ENCODE peak calls at places on chromosomes 13 and 19, in nine cellular contexts. T is heart left ventricle, K is cardiac muscle cell, M is IMR-90, G is left lung, Z is body of pancreas, S is A673, C is lung, V is H1. D is an unnamed sample. For H3K4me1, the result is how much of the 10 kb centered on the place peaks cover.

GRCh38 chr19:51815038-51815437 is 20.1 kb downstream of the FPR3 start:
- DNase-seq in G (no peak), T (no peak), K (no peak), Z (no peak), V (no peak), C (no peak), M (no peak), S (no peak), D (no peak)

GRCh38 chr13:44436589-44437337 is 63.1 kb downstream of the SERP2 start:
- DNase-seq in T (peak), K (peak), G (peak), S (peak), V (peak), M (peak), C (peak), Z (peak), D (peak)

GRCh38 chr13:85771856-85772255 is 27.4 kb downstream of the SLITRK6 start:
- DNase-seq in Z (no peak), T (no peak), K (no peak), C (no peak), V (no peak), M (peak), G (no peak), S (peak), D (no peak)

GRCh38 chr13:98466634-98467236 is 110.2 kb downstream of the STK24 start:
- DNase-seq in V (no peak), Z (peak), G (no peak), S (peak), C (no peak), T (no peak), K (peak), M (peak), D (no peak)

GRCh38 chr13:74325106-74325505 is 190.9 kb upstream of the KLF12 start:
- DNase-seq in T (peak), K (peak), Z (peak), V (no peak), C (no peak), S (peak), G (no peak), M (peak), D (no peak)

GRCh38 chr13:28136916-28137315 is 1.4 kb upstream of the PAN3 start:
- DNase-seq in T (no peak), Z (no peak), K (no peak), V (no peak), G (no peak), M (no peak), C (no peak), S (no peak), D (no peak)

GRCh38 chr13:98584668-98585397 is 7.9 kb upstream of the STK24 start:
- DNase-seq in K (no peak), C (no peak), V (no peak), G (no peak), M (no peak), S (peak), T (no peak), Z (no peak), D (no peak)

GRCh38 chr13:27559714-27560113 is 60.6 kb downstream of the LNX2 start:
- DNase-seq in M (no peak), V (no peak), G (no peak), S (no peak), C (no peak), Z (no peak), T (no peak), K (no peak), D (no peak)

GRCh38 chr13:23599083-23599925 is 29.1 kb downstream of the TNFRSF19 start:
- DNase-seq in K (no peak), M (no peak), C (no peak), T (no peak), G (no peak), S (no peak), Z (no peak), V (peak), D (no peak)

GRCh38 chr13:53041968-53042485 is 13.4 kb downstream of the OLFM4 start:
- DNase-seq in K (no peak), G (no peak), S (no peak), T (no peak), C (no peak), M (no peak), Z (no peak), V (no peak), D (no peak)

GRCh38 chr19:35549174-35549788 is 3.9 kb downstream of the TMEM147 start:
- DNase-seq in V (no peak), S (peak), M (peak), G (no peak), K (peak), Z (peak), C (peak), T (peak), D (no peak)

GRCh38 chr19:54654447-54655321 is 8.1 kb upstream of the LILRB4 start:
- DNase-seq in T (no peak), S (peak), K (no peak), M (no peak), C (no peak), V (no peak), Z (no peak), G (no peak), D (no peak)

GRCh38 chr13:19622189-19622588 is 11.3 kb upstream of the MPHOSPH8 start:
- DNase-seq in M (no peak), K (no peak), V (no peak), S (no peak), G (no peak), C (no peak), T (no peak), Z (no peak), D (no peak)

GRCh38 chr19:39171479-39172465 is 25.0 kb upstream of the NCCRP1 start:
- DNase-seq in M (no peak), Z (no peak), K (no peak), S (no peak), C (no peak), T (no peak), V (no peak), G (no peak), D (no peak)

GRCh38 chr13:79258489-79258888 is 147.6 kb downstream of the RBM26 start:
- DNase-seq in Z (no peak), V (no peak), G (no peak), S (no peak), T (no peak), C (no peak), K (no peak), M (no peak), D (no peak)

GRCh38 chr13:35086667-35087066 is 144.6 kb downstream of the NBEA start:
- DNase-seq in M (no peak), K (no peak), T (no peak), C (no peak), G (no peak), Z (no peak), S (no peak), V (no peak), D (no peak)

GRCh38 chr13:50512602-50513527 is 330.6 kb downstream of the DLEU7 start:
- DNase-seq in M (peak), K (peak), G (peak), V (no peak), T (peak), S (no peak), Z (peak), C (peak), D (peak)

GRCh38 chr19:6767357-6768235 is at the start of gene SH2D3A:
- DNase-seq in T (peak), G (peak), C (peak), Z (peak), V (peak), S (peak), K (peak), M (peak), D (peak)

GRCh38 chr13:33696530-33696929 is 121.4 kb upstream of the RFC3 start:
- DNase-seq in Z (no peak), V (no peak), G (no peak), T (no peak), K (no peak), C (no peak), M (no peak), S (no peak), D (no peak)

GRCh38 chr13:26230703-26231102 is 8.6 kb upstream of the RNF6 start:
- DNase-seq in M (no peak), Z (no peak), V (no peak), C (no peak), S (no peak), G (no peak), T (no peak), K (peak), D (no peak)

GRCh38 chr19:44746946-44747738 is 1.4 kb upstream of the BCL3 start:
- DNase-seq in G (peak), K (peak), C (peak), S (peak), Z (peak), V (no peak), T (peak), M (peak), D (peak)

GRCh38 chr13:108755084-108755483 is 125.7 kb downstream of the MYO16 start:
- DNase-seq in G (no peak), V (no peak), T (no peak), K (no peak), M (no peak), C (no peak), Z (no peak), S (peak), D (no peak)

GRCh38 chr13:91904005-91904404 is 505.6 kb downstream of the GPC5 start:
- DNase-seq in G (no peak), S (no peak), T (no peak), V (no peak), K (no peak), Z (no peak), C (no peak), M (no peak), D (no peak)

GRCh38 chr13:67070306-67070705 is 159.8 kb downstream of the PCDH9 start:
- DNase-seq in Z (no peak), T (no peak), K (peak), V (no peak), G (no peak), C (no peak), M (no peak), S (no peak), D (no peak)

GRCh38 chr13:65943711-65944110 is 1286.4 kb downstream of the PCDH9 start:
- DNase-seq in S (no peak), Z (no peak), M (no peak), T (no peak), G (no peak), K (no peak), C (no peak), V (no peak), D (no peak)

GRCh38 chr19:31338069-31338767 is 11.0 kb downstream of the TSHZ3 start:
- DNase-seq in T (peak), C (no peak), G (no peak), V (no peak), K (peak), Z (peak), M (peak), S (peak), D (no peak)

GRCh38 chr13:73809561-73809960 is 324.6 kb downstream of the KLF12 start:
- DNase-seq in M (peak), C (no peak), V (no peak), T (no peak), S (peak), Z (no peak), K (no peak), G (no peak), D (no peak)

GRCh38 chr19:45250832-45251451 is at the start of gene MARK4:
- DNase-seq in K (peak), V (no peak), M (peak), Z (peak), S (peak), C (peak), T (peak), G (peak), D (peak)

GRCh38 chr13:27920677-27921420 is 1.0 kb downstream of the PDX1 start:
- DNase-seq in M (peak), V (no peak), T (no peak), G (no peak), S (no peak), C (no peak), Z (peak), K (peak), D (no peak)

GRCh38 chr19:52221831-52222375 is 32.1 kb downstream of the PPP2R1A start:
- DNase-seq in K (no peak), C (no peak), S (no peak), G (no peak), M (peak), Z (no peak), T (peak), V (no peak), D (no peak)

GRCh38 chr19:46674416-46675178 is 13.6 kb upstream of the DACT3 start:
- DNase-seq in G (no peak), M (peak), C (no peak), K (peak), S (peak), Z (no peak), V (no peak), T (no peak), D (no peak)

GRCh38 chr13:28685892-28686291 is 27.0 kb downstream of the POMP start:
- DNase-seq in T (no peak), Z (no peak), K (no peak), M (no peak), S (no peak), V (no peak), C (no peak), G (no peak), D (no peak)

GRCh38 chr13:37313383-37313782 is 207.9 kb upstream of the CSNK1A1L start:
- DNase-seq in M (peak), V (no peak), C (no peak), G (no peak), Z (no peak), T (no peak), K (no peak), S (no peak), D (no peak)

GRCh38 chr13:39913339-39913738 is 257.9 kb downstream of the COG6 start:
- DNase-seq in S (no peak), K (no peak), Z (no peak), G (no peak), T (no peak), M (no peak), V (no peak), C (no peak), D (no peak)

DNA sequence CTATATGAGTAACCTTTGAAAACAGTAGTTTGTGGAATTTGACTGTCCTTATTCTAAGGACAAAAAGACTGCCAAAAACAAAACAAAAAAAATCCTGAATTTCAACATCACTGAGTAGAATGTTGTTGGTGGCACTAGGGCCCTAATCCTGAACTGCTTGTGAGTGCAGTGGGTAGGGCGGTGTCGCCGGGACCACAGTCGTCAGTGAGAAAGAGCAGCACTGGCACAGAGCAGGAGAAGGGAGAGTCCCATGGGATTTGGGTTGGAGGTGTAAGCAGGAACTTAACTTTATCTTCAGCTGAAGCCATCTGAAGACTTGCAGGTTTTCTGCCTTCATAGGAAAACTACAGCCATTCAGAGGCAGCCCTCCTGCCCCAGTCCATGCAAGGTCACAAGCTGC is 5.6 kb downstream of the PCID2 start:
- DNase-seq in G (no peak), C (no peak), M (no peak), Z (no peak), S (no peak), K (no peak), T (no peak), V (no peak), D (no peak)
- H3K4me1 ChIP-seq in G (under half), C (under half), M (under half), Z (under half), S (under half), K (under half), T (under half), V (under half), D (under half)

GRCh38 chr19:2061936-2062729 is 11.1 kb upstream of the MKNK2 start:
- DNase-seq in Z (peak), M (no peak), S (no peak), V (no peak), K (no peak), C (no peak), G (no peak), T (no peak), D (no peak)

GRCh38 chr19:2064395-2064787 is 13.3 kb upstream of the MKNK2 start:
- DNase-seq in V (no peak), C (no peak), K (no peak), M (no peak), S (no peak), G (no peak), Z (no peak), T (no peak), D (no peak)

GRCh38 chr19:2062770-2063169 is 11.7 kb upstream of the MKNK2 start:
- DNase-seq in G (no peak), K (no peak), C (no peak), Z (no peak), M (no peak), T (no peak), V (no peak), S (no peak), D (no peak)

GRCh38 chr19:2063824-2064223 is 12.8 kb upstream of the MKNK2 start:
- DNase-seq in T (no peak), Z (no peak), S (no peak), C (no peak), K (no peak), G (no peak), V (no peak), M (no peak), D (no peak)

GRCh38 chr19:2064788-2065524 is 13.9 kb upstream of the MKNK2 start:
- DNase-seq in M (no peak), G (no peak), S (no peak), Z (peak), T (no peak), K (no peak), C (no peak), V (no peak), D (no peak)
- H3K27ac ChIP-seq in M (no peak), G (peak), S (no peak), Z (peak), T (peak), K (peak), C (peak), V (no peak), D (no peak)

GRCh38 chr19:9528757-9529336 is 9.6 kb downstream of the ZNF426 start:
- DNase-seq in G (no peak), T (no peak), C (no peak), K (no peak), S (no peak), V (no peak), Z (no peak), M (peak), D (no peak)
- H3K4me3 ChIP-seq in G (no peak), T (no peak), C (no peak), K (no peak), S (no peak), V (no peak), Z (no peak), M (no peak), D (peak)

GRCh38 chr19:7995756-7996155 is 9.7 kb downstream of the ELAVL1 start:
- DNase-seq in M (no peak), Z (no peak), K (no peak), C (no peak), V (no peak), S (no peak), G (no peak), T (no peak), D (no peak)
- H3K4me1 ChIP-seq in M (under half), Z (under half), K (under half), C (under half), V (under half), S (under half), G (under half), T (under half), D (under half)

GRCh38 chr13:30802953-30803478 is 67.7 kb downstream of the ALOX5AP start:
- DNase-seq in K (peak), Z (peak), M (peak), C (peak), S (peak), G (peak), V (peak), T (peak), D (peak)

GRCh38 chr13:30802501-30802900 is 67.2 kb downstream of the ALOX5AP start:
- DNase-seq in Z (no peak), K (no peak), M (no peak), C (no peak), V (no peak), G (no peak), S (no peak), T (no peak), D (no peak)

GRCh38 chr13:30797847-30798246 is 62.5 kb downstream of the ALOX5AP start:
- DNase-seq in C (no peak), M (no peak), G (no peak), V (no peak), S (no peak), Z (no peak), T (no peak), K (no peak), D (no peak)

GRCh38 chr13:30798776-30799625 is 63.7 kb downstream of the ALOX5AP start:
- DNase-seq in S (peak), M (peak), G (no peak), Z (no peak), C (no peak), V (no peak), K (no peak), T (no peak), D (no peak)

GRCh38 chr13:30800107-30800506 is 64.8 kb downstream of the ALOX5AP start:
- DNase-seq in C (no peak), V (no peak), S (peak), K (no peak), M (no peak), T (no peak), Z (no peak), G (no peak), D (no peak)
- H3K27ac ChIP-seq in C (no peak), V (no peak), S (peak), K (no peak), M (no peak), T (no peak), Z (no peak), G (no peak), D (no peak)

GRCh38 chr19:16217671-16218464 is 20.2 kb downstream of the AP1M1 start:
- DNase-seq in S (no peak), Z (no peak), G (no peak), K (no peak), M (no peak), V (no peak), T (no peak), C (no peak), D (no peak)

GRCh38 chr19:16222806-16223205 is 25.1 kb downstream of the AP1M1 start:
- DNase-seq in K (no peak), M (peak), G (no peak), S (no peak), V (no peak), C (no peak), T (no peak), Z (no peak), D (no peak)

GRCh38 chr19:16213076-16213475 is 15.4 kb downstream of the AP1M1 start:
- DNase-seq in V (no peak), Z (no peak), K (no peak), C (no peak), T (no peak), G (no peak), S (no peak), M (peak), D (no peak)

GRCh38 chr19:16218851-16219250 is 21.1 kb downstream of the AP1M1 start:
- DNase-seq in M (no peak), G (no peak), C (no peak), T (no peak), K (no peak), V (no peak), Z (no peak), S (no peak), D (no peak)

DNA sequence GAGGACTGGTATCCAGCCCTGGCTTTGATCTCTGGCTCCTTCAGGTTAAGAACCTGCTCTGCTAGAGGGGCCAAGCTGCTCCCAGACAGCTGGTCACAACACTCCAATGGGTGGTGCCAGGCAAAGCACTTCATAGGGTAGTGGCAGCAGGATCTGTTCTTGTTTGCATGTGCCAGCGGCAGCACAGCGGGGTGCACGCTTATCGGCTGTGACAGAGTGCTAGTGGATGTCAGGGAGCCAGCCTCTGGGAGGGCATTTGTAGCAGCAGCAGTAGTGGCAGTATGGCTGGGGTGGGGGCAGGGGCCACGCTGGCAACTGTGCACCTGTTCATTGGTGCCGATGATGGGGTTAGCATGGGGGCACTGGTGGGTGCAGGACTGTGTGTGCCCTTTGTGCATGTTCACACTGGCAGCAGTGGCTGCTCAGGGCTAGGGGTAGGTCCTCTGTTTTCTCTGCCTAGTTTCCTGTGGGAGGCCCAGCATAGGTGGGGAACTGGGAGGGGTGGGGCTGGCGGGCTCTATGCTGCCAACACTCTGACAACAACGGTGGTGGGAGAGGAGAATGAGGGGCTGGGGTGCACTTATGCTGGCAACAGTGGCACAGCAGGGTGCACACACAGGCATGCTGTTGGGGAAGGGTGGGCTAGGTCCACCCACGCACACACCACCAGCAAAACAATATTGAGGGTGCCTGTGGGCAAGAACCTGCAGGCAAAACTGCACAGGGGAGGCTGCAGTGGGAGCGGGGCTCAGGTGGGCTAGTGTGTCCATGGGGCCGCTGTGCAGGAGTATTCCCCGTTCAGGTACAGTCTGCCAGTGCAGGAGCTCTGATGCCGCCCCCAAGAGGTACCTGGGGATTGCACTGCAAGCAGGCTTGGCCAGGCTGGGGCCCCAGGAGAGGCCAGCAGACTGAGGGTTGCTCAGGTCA is 19.3 kb downstream of the AP1M1 start:
- DNase-seq in V (no peak), C (no peak), S (no peak), G (no peak), T (no peak), K (no peak), Z (no peak), M (no peak), D (no peak)
- H3K4me3 ChIP-seq in V (no peak), C (no peak), S (no peak), G (no peak), T (no peak), K (no peak), Z (no peak), M (no peak), D (no peak)

D was measured in aorta.